ENCODE peak calls at places on chromosomes 6 and 20, in five cellular contexts. One of them, this sample, is unnamed.

GRCh38 chr20:40683221-40683893 is 5.7 kb downstream of the MAFB start:
- DNase-seq in left cardiac atrium: peak; percentile 69
- DNase-seq in naive thymus-derived CD8-positive, alpha-beta T cell: no peak
- DNase-seq in hypothalamus: no peak
- DNase-seq in activated T-helper 1 cell treated with anti-CD3 and anti-CD28 coated beads, Interleukin-12 subunit alpha, Interleukin-12 subunit beta, Interleukin-2, Interleukin-4 antibody, amounts not matched to agents 30 ng/mL and 10 ng/mL and 1 ng/mL, durations not matched to agents 14 hours and 24 hours and 36 hours: no peak
- DNase-seq in this sample: no peak

GRCh38 chr6:157880534-157880933 is 57.5 kb downstream of the SNX9 start:
- DNase-seq in left cardiac atrium: no peak
- DNase-seq in naive thymus-derived CD8-positive, alpha-beta T cell: no peak
- DNase-seq in hypothalamus: no peak
- DNase-seq in activated T-helper 1 cell treated with anti-CD3 and anti-CD28 coated beads, Interleukin-12 subunit alpha, Interleukin-12 subunit beta, Interleukin-2, Interleukin-4 antibody, amounts not matched to agents 30 ng/mL and 10 ng/mL and 1 ng/mL, durations not matched to agents 14 hours and 24 hours and 36 hours: no peak
- DNase-seq in this sample: no peak

GRCh38 chr6:167505199-167505598 is 180.3 kb downstream of the TTLL2 start:
- DNase-seq in left cardiac atrium: no peak
- DNase-seq in naive thymus-derived CD8-positive, alpha-beta T cell: no peak
- DNase-seq in hypothalamus: no peak
- DNase-seq in activated T-helper 1 cell treated with anti-CD3 and anti-CD28 coated beads, Interleukin-12 subunit alpha, Interleukin-12 subunit beta, Interleukin-2, Interleukin-4 antibody, amounts not matched to agents 30 ng/mL and 10 ng/mL and 1 ng/mL, durations not matched to agents 14 hours and 24 hours and 36 hours: no peak
- DNase-seq in this sample: no peak

GRCh38 chr6:96626749-96627353 is 63.9 kb downstream of the FHL5 start:
- DNase-seq in left cardiac atrium: no peak
- DNase-seq in naive thymus-derived CD8-positive, alpha-beta T cell: peak; percentile 23
- DNase-seq in hypothalamus: no peak
- DNase-seq in activated T-helper 1 cell treated with anti-CD3 and anti-CD28 coated beads, Interleukin-12 subunit alpha, Interleukin-12 subunit beta, Interleukin-2, Interleukin-4 antibody, amounts not matched to agents 30 ng/mL and 10 ng/mL and 1 ng/mL, durations not matched to agents 14 hours and 24 hours and 36 hours: no peak
- DNase-seq in this sample: no peak

GRCh38 chr6:67757465-67758033 is 877.5 kb upstream of the ADGRB3 start:
- DNase-seq in left cardiac atrium: no peak
- DNase-seq in naive thymus-derived CD8-positive, alpha-beta T cell: no peak
- DNase-seq in hypothalamus: no peak
- DNase-seq in activated T-helper 1 cell treated with anti-CD3 and anti-CD28 coated beads, Interleukin-12 subunit alpha, Interleukin-12 subunit beta, Interleukin-2, Interleukin-4 antibody, amounts not matched to agents 30 ng/mL and 10 ng/mL and 1 ng/mL, durations not matched to agents 14 hours and 24 hours and 36 hours: no peak
- DNase-seq in this sample: peak; percentile 22

GRCh38 chr6:157879873-157880254 is 56.8 kb downstream of the SNX9 start:
- DNase-seq in left cardiac atrium: no peak
- DNase-seq in naive thymus-derived CD8-positive, alpha-beta T cell: no peak
- DNase-seq in hypothalamus: peak; percentile 21
- DNase-seq in activated T-helper 1 cell treated with anti-CD3 and anti-CD28 coated beads, Interleukin-12 subunit alpha, Interleukin-12 subunit beta, Interleukin-2, Interleukin-4 antibody, amounts not matched to agents 30 ng/mL and 10 ng/mL and 1 ng/mL, durations not matched to agents 14 hours and 24 hours and 36 hours: no peak
- DNase-seq in this sample: no peak

GRCh38 chr20:44279228-44279627 is 31.8 kb downstream of the FITM2 start:
- DNase-seq in left cardiac atrium: no peak
- DNase-seq in naive thymus-derived CD8-positive, alpha-beta T cell: no peak
- DNase-seq in hypothalamus: no peak
- DNase-seq in activated T-helper 1 cell treated with anti-CD3 and anti-CD28 coated beads, Interleukin-12 subunit alpha, Interleukin-12 subunit beta, Interleukin-2, Interleukin-4 antibody, amounts not matched to agents 30 ng/mL and 10 ng/mL and 1 ng/mL, durations not matched to agents 14 hours and 24 hours and 36 hours: no peak
- DNase-seq in this sample: no peak

GRCh38 chr6:67393356-67393755 is 1241.7 kb upstream of the ADGRB3 start:
- DNase-seq in left cardiac atrium: no peak
- DNase-seq in naive thymus-derived CD8-positive, alpha-beta T cell: no peak
- DNase-seq in hypothalamus: no peak
- DNase-seq in activated T-helper 1 cell treated with anti-CD3 and anti-CD28 coated beads, Interleukin-12 subunit alpha, Interleukin-12 subunit beta, Interleukin-2, Interleukin-4 antibody, amounts not matched to agents 30 ng/mL and 10 ng/mL and 1 ng/mL, durations not matched to agents 14 hours and 24 hours and 36 hours: no peak
- DNase-seq in this sample: no peak

GRCh38 chr6:117776441-117776840 is 101.2 kb downstream of the NUS1 start:
- DNase-seq in left cardiac atrium: no peak
- DNase-seq in naive thymus-derived CD8-positive, alpha-beta T cell: no peak
- DNase-seq in hypothalamus: no peak
- DNase-seq in activated T-helper 1 cell treated with anti-CD3 and anti-CD28 coated beads, Interleukin-12 subunit alpha, Interleukin-12 subunit beta, Interleukin-2, Interleukin-4 antibody, amounts not matched to agents 30 ng/mL and 10 ng/mL and 1 ng/mL, durations not matched to agents 14 hours and 24 hours and 36 hours: no peak
- DNase-seq in this sample: no peak

GRCh38 chr20:43191946-43192847 is 2.5 kb upstream of the PTPRT start:
- DNase-seq in left cardiac atrium: no peak
- DNase-seq in naive thymus-derived CD8-positive, alpha-beta T cell: no peak
- DNase-seq in hypothalamus: peak; percentile 5
- DNase-seq in activated T-helper 1 cell treated with anti-CD3 and anti-CD28 coated beads, Interleukin-12 subunit alpha, Interleukin-12 subunit beta, Interleukin-2, Interleukin-4 antibody, amounts not matched to agents 30 ng/mL and 10 ng/mL and 1 ng/mL, durations not matched to agents 14 hours and 24 hours and 36 hours: no peak
- DNase-seq in this sample: no peak

GRCh38 chr6:112939543-112939942 is 592.4 kb downstream of the RFPL4B start:
- DNase-seq in left cardiac atrium: peak; percentile 30
- DNase-seq in naive thymus-derived CD8-positive, alpha-beta T cell: no peak
- DNase-seq in hypothalamus: no peak
- DNase-seq in activated T-helper 1 cell treated with anti-CD3 and anti-CD28 coated beads, Interleukin-12 subunit alpha, Interleukin-12 subunit beta, Interleukin-2, Interleukin-4 antibody, amounts not matched to agents 30 ng/mL and 10 ng/mL and 1 ng/mL, durations not matched to agents 14 hours and 24 hours and 36 hours: no peak
- DNase-seq in this sample: no peak

GRCh38 chr6:25061289-25061945 is 125.7 kb upstream of the RIPOR2 start:
- DNase-seq in left cardiac atrium: no peak
- DNase-seq in naive thymus-derived CD8-positive, alpha-beta T cell: no peak
- DNase-seq in hypothalamus: no peak
- DNase-seq in activated T-helper 1 cell treated with anti-CD3 and anti-CD28 coated beads, Interleukin-12 subunit alpha, Interleukin-12 subunit beta, Interleukin-2, Interleukin-4 antibody, amounts not matched to agents 30 ng/mL and 10 ng/mL and 1 ng/mL, durations not matched to agents 14 hours and 24 hours and 36 hours: no peak
- DNase-seq in this sample: no peak

GRCh38 chr20:25233016-25233772 is 14.7 kb upstream of the PYGB start:
- DNase-seq in left cardiac atrium: peak; percentile 87
- DNase-seq in naive thymus-derived CD8-positive, alpha-beta T cell: no peak
- DNase-seq in hypothalamus: no peak
- DNase-seq in activated T-helper 1 cell treated with anti-CD3 and anti-CD28 coated beads, Interleukin-12 subunit alpha, Interleukin-12 subunit beta, Interleukin-2, Interleukin-4 antibody, amounts not matched to agents 30 ng/mL and 10 ng/mL and 1 ng/mL, durations not matched to agents 14 hours and 24 hours and 36 hours: no peak
- DNase-seq in this sample: peak; percentile 56

GRCh38 chr6:92427408-92427905 is 991.9 kb downstream of the EPHA7 start:
- DNase-seq in left cardiac atrium: no peak
- DNase-seq in naive thymus-derived CD8-positive, alpha-beta T cell: no peak
- DNase-seq in hypothalamus: no peak
- DNase-seq in activated T-helper 1 cell treated with anti-CD3 and anti-CD28 coated beads, Interleukin-12 subunit alpha, Interleukin-12 subunit beta, Interleukin-2, Interleukin-4 antibody, amounts not matched to agents 30 ng/mL and 10 ng/mL and 1 ng/mL, durations not matched to agents 14 hours and 24 hours and 36 hours: no peak
- DNase-seq in this sample: no peak

GRCh38 chr6:157556671-157557430 is 175.9 kb downstream of the ZDHHC14 start:
- DNase-seq in left cardiac atrium: no peak
- DNase-seq in naive thymus-derived CD8-positive, alpha-beta T cell: no peak
- DNase-seq in hypothalamus: no peak
- DNase-seq in activated T-helper 1 cell treated with anti-CD3 and anti-CD28 coated beads, Interleukin-12 subunit alpha, Interleukin-12 subunit beta, Interleukin-2, Interleukin-4 antibody, amounts not matched to agents 30 ng/mL and 10 ng/mL and 1 ng/mL, durations not matched to agents 14 hours and 24 hours and 36 hours: no peak
- DNase-seq in this sample: no peak

GRCh38 chr6:24125980-24126379 is at the start of gene NRSN1:
- DNase-seq in left cardiac atrium: no peak
- DNase-seq in naive thymus-derived CD8-positive, alpha-beta T cell: no peak
- DNase-seq in hypothalamus: peak; percentile 23
- DNase-seq in activated T-helper 1 cell treated with anti-CD3 and anti-CD28 coated beads, Interleukin-12 subunit alpha, Interleukin-12 subunit beta, Interleukin-2, Interleukin-4 antibody, amounts not matched to agents 30 ng/mL and 10 ng/mL and 1 ng/mL, durations not matched to agents 14 hours and 24 hours and 36 hours: no peak
- DNase-seq in this sample: no peak

GRCh38 chr20:6397115-6397514 is 274.3 kb upstream of the FERMT1 start:
- DNase-seq in left cardiac atrium: no peak
- DNase-seq in naive thymus-derived CD8-positive, alpha-beta T cell: no peak
- DNase-seq in hypothalamus: no peak
- DNase-seq in activated T-helper 1 cell treated with anti-CD3 and anti-CD28 coated beads, Interleukin-12 subunit alpha, Interleukin-12 subunit beta, Interleukin-2, Interleukin-4 antibody, amounts not matched to agents 30 ng/mL and 10 ng/mL and 1 ng/mL, durations not matched to agents 14 hours and 24 hours and 36 hours: no peak
- DNase-seq in this sample: no peak

GRCh38 chr6:130933712-130934200 is 106.5 kb downstream of the SMLR1 start:
- DNase-seq in left cardiac atrium: no peak
- DNase-seq in naive thymus-derived CD8-positive, alpha-beta T cell: no peak
- DNase-seq in hypothalamus: no peak
- DNase-seq in activated T-helper 1 cell treated with anti-CD3 and anti-CD28 coated beads, Interleukin-12 subunit alpha, Interleukin-12 subunit beta, Interleukin-2, Interleukin-4 antibody, amounts not matched to agents 30 ng/mL and 10 ng/mL and 1 ng/mL, durations not matched to agents 14 hours and 24 hours and 36 hours: no peak
- DNase-seq in this sample: no peak

GRCh38 chr6:7833753-7834075 is 76.9 kb downstream of the TXNDC5 start:
- DNase-seq in left cardiac atrium: no peak
- DNase-seq in naive thymus-derived CD8-positive, alpha-beta T cell: no peak
- DNase-seq in hypothalamus: no peak
- DNase-seq in activated T-helper 1 cell treated with anti-CD3 and anti-CD28 coated beads, Interleukin-12 subunit alpha, Interleukin-12 subunit beta, Interleukin-2, Interleukin-4 antibody, amounts not matched to agents 30 ng/mL and 10 ng/mL and 1 ng/mL, durations not matched to agents 14 hours and 24 hours and 36 hours: no peak
- DNase-seq in this sample: no peak

GRCh38 chr6:158817298-158818007 is 1.7 kb downstream of the EZR start:
- DNase-seq in left cardiac atrium: peak; percentile 69
- DNase-seq in naive thymus-derived CD8-positive, alpha-beta T cell: no peak
- DNase-seq in hypothalamus: no peak
- DNase-seq in activated T-helper 1 cell treated with anti-CD3 and anti-CD28 coated beads, Interleukin-12 subunit alpha, Interleukin-12 subunit beta, Interleukin-2, Interleukin-4 antibody, amounts not matched to agents 30 ng/mL and 10 ng/mL and 1 ng/mL, durations not matched to agents 14 hours and 24 hours and 36 hours: peak; percentile 26
- DNase-seq in this sample: peak; percentile 70

GRCh38 chr6:148980234-148980633 is 233.4 kb downstream of the UST start:
- DNase-seq in left cardiac atrium: no peak
- DNase-seq in naive thymus-derived CD8-positive, alpha-beta T cell: no peak
- DNase-seq in hypothalamus: no peak
- DNase-seq in activated T-helper 1 cell treated with anti-CD3 and anti-CD28 coated beads, Interleukin-12 subunit alpha, Interleukin-12 subunit beta, Interleukin-2, Interleukin-4 antibody, amounts not matched to agents 30 ng/mL and 10 ng/mL and 1 ng/mL, durations not matched to agents 14 hours and 24 hours and 36 hours: no peak
- DNase-seq in this sample: no peak

GRCh38 chr6:18142591-18142861 is 12.4 kb downstream of the TPMT start:
- DNase-seq in left cardiac atrium: no peak
- DNase-seq in naive thymus-derived CD8-positive, alpha-beta T cell: no peak
- DNase-seq in hypothalamus: no peak
- DNase-seq in activated T-helper 1 cell treated with anti-CD3 and anti-CD28 coated beads, Interleukin-12 subunit alpha, Interleukin-12 subunit beta, Interleukin-2, Interleukin-4 antibody, amounts not matched to agents 30 ng/mL and 10 ng/mL and 1 ng/mL, durations not matched to agents 14 hours and 24 hours and 36 hours: no peak
- DNase-seq in this sample: no peak

GRCh38 chr6:41917528-41917927 is 3.4 kb downstream of the MED20 start:
- DNase-seq in left cardiac atrium: no peak
- DNase-seq in naive thymus-derived CD8-positive, alpha-beta T cell: no peak
- DNase-seq in hypothalamus: no peak
- DNase-seq in activated T-helper 1 cell treated with anti-CD3 and anti-CD28 coated beads, Interleukin-12 subunit alpha, Interleukin-12 subunit beta, Interleukin-2, Interleukin-4 antibody, amounts not matched to agents 30 ng/mL and 10 ng/mL and 1 ng/mL, durations not matched to agents 14 hours and 24 hours and 36 hours: no peak
- DNase-seq in this sample: no peak

GRCh38 chr20:6081236-6081635 is 27.4 kb upstream of the LRRN4 start:
- DNase-seq in left cardiac atrium: no peak
- DNase-seq in naive thymus-derived CD8-positive, alpha-beta T cell: no peak
- DNase-seq in hypothalamus: no peak
- DNase-seq in activated T-helper 1 cell treated with anti-CD3 and anti-CD28 coated beads, Interleukin-12 subunit alpha, Interleukin-12 subunit beta, Interleukin-2, Interleukin-4 antibody, amounts not matched to agents 30 ng/mL and 10 ng/mL and 1 ng/mL, durations not matched to agents 14 hours and 24 hours and 36 hours: no peak
- DNase-seq in this sample: no peak

GRCh38 chr20:2289475-2289874 is 6.3 kb upstream of the TGM3 start:
- DNase-seq in left cardiac atrium: no peak
- DNase-seq in naive thymus-derived CD8-positive, alpha-beta T cell: no peak
- DNase-seq in hypothalamus: no peak
- DNase-seq in activated T-helper 1 cell treated with anti-CD3 and anti-CD28 coated beads, Interleukin-12 subunit alpha, Interleukin-12 subunit beta, Interleukin-2, Interleukin-4 antibody, amounts not matched to agents 30 ng/mL and 10 ng/mL and 1 ng/mL, durations not matched to agents 14 hours and 24 hours and 36 hours: no peak
- DNase-seq in this sample: no peak

GRCh38 chr20:24797864-24798655 is 151.0 kb upstream of the CST7 start:
- DNase-seq in left cardiac atrium: no peak
- DNase-seq in naive thymus-derived CD8-positive, alpha-beta T cell: no peak
- DNase-seq in hypothalamus: no peak
- DNase-seq in activated T-helper 1 cell treated with anti-CD3 and anti-CD28 coated beads, Interleukin-12 subunit alpha, Interleukin-12 subunit beta, Interleukin-2, Interleukin-4 antibody, amounts not matched to agents 30 ng/mL and 10 ng/mL and 1 ng/mL, durations not matched to agents 14 hours and 24 hours and 36 hours: no peak
- DNase-seq in this sample: no peak

GRCh38 chr6:167704396-167704801 is 122.3 kb upstream of the AFDN start:
- DNase-seq in left cardiac atrium: no peak
- DNase-seq in naive thymus-derived CD8-positive, alpha-beta T cell: no peak
- DNase-seq in hypothalamus: no peak
- DNase-seq in activated T-helper 1 cell treated with anti-CD3 and anti-CD28 coated beads, Interleukin-12 subunit alpha, Interleukin-12 subunit beta, Interleukin-2, Interleukin-4 antibody, amounts not matched to agents 30 ng/mL and 10 ng/mL and 1 ng/mL, durations not matched to agents 14 hours and 24 hours and 36 hours: no peak
- DNase-seq in this sample: peak; percentile 48